ENCODE peak calls at places on chromosomes 16 and 17, in five cellular contexts. G, N, J, C and W are unnamed samples.

GRCh38 chr17:59561042-59561441 is 4.4 kb upstream of the DHX40 start:
- DNase-seq in N (no peak), J (no peak), C (no peak), G (peak), W (peak)

GRCh38 chr16:73171380-73171779 is 123.5 kb upstream of the ZFHX3 start:
- DNase-seq in G (no peak), J (no peak), C (no peak), N (no peak), W (peak)

GRCh38 chr16:23423496-23424049 is 29.4 kb downstream of the COG7 start:
- DNase-seq in N (peak), J (peak), G (peak), C (peak), W (peak)

GRCh38 chr16:17359778-17360177 is 111.0 kb downstream of the XYLT1 start:
- DNase-seq in G (peak), C (no peak), N (no peak), J (no peak), W (peak)

GRCh38 chr17:53950858-53951250 is 128.1 kb downstream of the KIF2B start:
- DNase-seq in N (no peak), J (no peak), C (no peak), G (no peak), W (no peak)

GRCh38 chr17:57707892-57708291 is 37.2 kb downstream of the CCDC182 start:
- DNase-seq in N (no peak), G (no peak), C (no peak), J (no peak), W (peak)

GRCh38 chr16:2664522-2665096 is 17.7 kb upstream of the KCTD5 start:
- DNase-seq in N (no peak), C (no peak), J (no peak), G (no peak), W (no peak)

GRCh38 chr17:76094046-76094445 is 9.5 kb downstream of the EXOC7 start:
- DNase-seq in G (no peak), C (no peak), N (no peak), J (no peak), W (no peak)

GRCh38 chr16:17339764-17340541 is 130.8 kb downstream of the XYLT1 start:
- DNase-seq in C (no peak), N (no peak), J (no peak), G (no peak), W (peak)

GRCh38 chr17:61002316-61002736 is 324.7 kb downstream of the BCAS3 start:
- DNase-seq in J (no peak), G (peak), N (no peak), C (no peak), W (peak)

GRCh38 chr16:57845115-57845514 is 42.8 kb upstream of the KIFC3 start:
- DNase-seq in N (no peak), J (no peak), C (no peak), G (no peak), W (no peak)

GRCh38 chr17:74474043-74474792 is 7.8 kb downstream of the CD300A start:
- DNase-seq in G (no peak), J (no peak), N (no peak), C (no peak), W (no peak)

GRCh38 chr16:58462997-58463891 is 36.7 kb upstream of the NDRG4 start:
- DNase-seq in G (no peak), J (no peak), N (no peak), C (no peak), W (no peak)

GRCh38 chr16:89489731-89490385 is 503 bp downstream of the ANKRD11 start:
- DNase-seq in N (no peak), C (no peak), G (no peak), J (no peak), W (no peak)

GRCh38 chr16:62034236-62035114 is 1.8 kb downstream of the CDH8 start:
- DNase-seq in J (no peak), G (no peak), N (no peak), C (no peak), W (no peak)

GRCh38 chr16:51952500-51952899 is 594.4 kb downstream of the TOX3 start:
- DNase-seq in J (no peak), N (no peak), C (no peak), G (peak), W (no peak)

GRCh38 chr16:24883714-24884151 is 38.0 kb downstream of the SLC5A11 start:
- DNase-seq in G (no peak), C (no peak), N (no peak), J (no peak), W (no peak)

GRCh38 chr16:57531635-57532220 is 4.6 kb downstream of the CCDC102A start:
- DNase-seq in G (no peak), J (no peak), N (no peak), C (no peak), W (no peak)

GRCh38 chr16:54748611-54749190 is 182.0 kb upstream of the IRX5 start:
- DNase-seq in C (no peak), G (no peak), J (no peak), N (no peak), W (no peak)

GRCh38 chr16:76756951-76757350 is 434.0 kb upstream of the MON1B start:
- DNase-seq in G (no peak), J (no peak), N (no peak), C (no peak), W (no peak)

GRCh38 chr17:65496801-65497200 is 64.6 kb downstream of the AXIN2 start:
- DNase-seq in C (no peak), N (no peak), G (no peak), J (no peak), W (no peak)

GRCh38 chr17:11506635-11507034 is 91.6 kb upstream of the DNAH9 start:
- DNase-seq in C (no peak), N (no peak), J (no peak), G (no peak), W (no peak)

GRCh38 chr16:85563515-85564276 is 49.4 kb upstream of the GSE1 start:
- DNase-seq in N (no peak), C (peak), G (peak), J (no peak), W (peak)

GRCh38 chr17:75098861-75099260 is 10.9 kb upstream of the ARMC7 start:
- DNase-seq in N (no peak), J (no peak), C (no peak), G (no peak), W (no peak)

GRCh38 chr17:73142763-73143395 is 21.9 kb upstream of the SSTR2 start:
- DNase-seq in J (no peak), N (no peak), C (peak), G (peak), W (peak)

GRCh38 chr16:85615014-85615851 is 2.1 kb downstream of the GSE1 start:
- DNase-seq in N (no peak), C (peak), J (no peak), G (no peak), W (no peak)

GRCh38 chr17:5078106-5079028 is at the start of gene ZFP3:
- DNase-seq in J (peak), G (peak), N (peak), C (peak), W (peak)
- H3K4me3 ChIP-seq in J (peak), G (peak), N (peak), C (peak), W (peak)

GRCh38 chr17:8057691-8058114 is 18.8 kb downstream of the ALOX15B start:
- DNase-seq in J (peak), N (no peak), G (peak), C (no peak), W (peak)

GRCh38 chr17:8055851-8056231 is 17.0 kb downstream of the ALOX15B start:
- DNase-seq in N (no peak), G (no peak), C (no peak), J (no peak), W (no peak)

GRCh38 chr17:8059131-8059530 is 20.3 kb downstream of the ALOX15B start:
- DNase-seq in C (no peak), G (no peak), J (no peak), N (no peak), W (no peak)

GRCh38 chr17:8056976-8057625 is 18.2 kb downstream of the ALOX15B start:
- DNase-seq in N (no peak), J (no peak), G (no peak), C (no peak), W (no peak)

DNA sequence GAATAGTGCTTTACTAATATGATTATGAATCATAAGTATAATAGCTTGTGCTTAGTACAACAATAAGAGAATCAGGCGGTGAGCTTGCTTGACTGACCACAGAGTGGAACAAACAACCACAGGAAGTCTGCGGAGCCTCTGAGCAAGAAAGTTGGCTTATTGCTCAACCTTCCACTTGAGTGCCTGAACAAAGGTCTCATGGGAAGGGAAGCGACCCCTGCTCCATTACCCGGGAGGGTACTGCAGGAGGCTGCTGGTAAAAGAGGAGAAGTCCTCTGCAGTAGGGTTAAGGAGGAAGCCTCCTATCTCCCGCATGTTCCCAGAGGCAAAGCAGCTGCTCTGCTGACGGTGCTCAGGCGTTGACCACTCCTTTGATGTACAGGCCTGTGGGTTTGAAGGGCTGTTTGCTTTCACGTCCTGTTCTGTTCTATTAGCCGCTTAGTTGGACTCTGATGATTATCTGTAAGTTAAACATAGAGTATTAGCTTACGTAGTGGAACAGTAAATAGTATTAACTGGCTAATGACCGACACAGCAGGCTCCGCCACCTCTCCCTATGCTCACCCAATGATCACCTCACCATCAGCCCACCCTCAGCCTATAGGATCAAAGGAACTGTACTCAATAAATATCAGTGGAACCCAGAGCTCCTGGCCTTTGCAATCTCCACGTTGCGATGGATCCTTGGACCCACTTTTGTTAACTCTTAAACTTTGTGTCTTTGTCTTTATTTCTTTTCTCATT is 17.5 kb downstream of the ALOX15B start:
- DNase-seq in G (peak), N (peak), J (no peak), C (peak), W (peak)
- H3K4me3 ChIP-seq in G (no peak), N (no peak), J (no peak), C (no peak), W (no peak)

DNA sequence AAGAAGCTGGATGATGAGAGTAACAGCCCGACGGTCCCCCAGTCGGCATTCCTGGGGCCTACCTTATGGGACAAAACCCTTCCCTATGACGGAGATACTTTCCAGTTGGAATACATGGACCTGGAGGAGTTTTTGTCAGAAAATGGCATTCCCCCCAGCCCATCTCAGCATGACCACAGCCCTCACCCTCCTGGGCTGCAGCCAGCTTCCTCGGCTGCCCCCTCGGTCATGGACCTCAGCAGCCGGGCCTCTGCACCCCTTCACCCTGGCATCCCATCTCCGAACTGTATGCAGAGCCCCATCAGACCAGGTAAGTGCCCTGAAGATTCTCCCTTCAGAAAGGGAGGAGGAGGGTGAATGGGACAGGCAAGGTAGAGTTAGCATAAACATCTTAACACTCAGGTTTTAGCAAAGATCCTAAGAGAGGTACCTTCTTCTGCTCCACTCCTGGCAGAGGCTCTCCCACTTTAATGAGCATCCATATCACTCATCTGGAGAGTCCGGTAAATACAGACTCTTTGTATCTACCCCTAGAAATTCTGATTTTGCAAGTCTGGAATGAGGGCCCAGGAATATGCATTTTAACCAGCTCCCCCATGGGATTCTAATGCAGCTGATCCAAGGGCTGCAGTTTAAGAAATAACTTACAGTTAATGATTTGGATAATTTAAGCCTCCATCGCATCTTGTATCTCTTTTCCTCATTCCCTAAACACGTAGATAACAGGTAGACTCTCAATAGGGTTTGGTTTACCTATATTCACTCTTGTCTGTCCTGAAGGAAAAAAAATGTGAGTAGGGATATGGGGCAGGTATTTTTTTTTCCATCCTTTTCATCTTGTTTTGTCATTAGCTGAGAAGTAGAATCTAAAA is 3.3 kb downstream of the HLF start:
- DNase-seq in C (no peak), N (no peak), J (no peak), G (no peak), W (no peak)
- H3K4me3 ChIP-seq in C (no peak), N (peak), J (no peak), G (no peak), W (no peak)

GRCh38 chr17:48591435-48592077 is 1.5 kb upstream of the HOXB3 start:
- DNase-seq in J (no peak), G (no peak), C (no peak), N (no peak), W (no peak)

GRCh38 chr17:48590603-48591161 is 641 bp upstream of the HOXB3 start:
- DNase-seq in N (no peak), G (no peak), J (no peak), C (no peak), W (no peak)

GRCh38 chr17:48588519-48588918 is 1.5 kb downstream of the HOXB3 start:
- DNase-seq in C (no peak), J (no peak), N (no peak), G (no peak), W (no peak)

GRCh38 chr17:48589060-48589830 is 796 bp downstream of the HOXB3 start:
- DNase-seq in C (no peak), N (no peak), J (no peak), G (no peak), W (no peak)

DNA sequence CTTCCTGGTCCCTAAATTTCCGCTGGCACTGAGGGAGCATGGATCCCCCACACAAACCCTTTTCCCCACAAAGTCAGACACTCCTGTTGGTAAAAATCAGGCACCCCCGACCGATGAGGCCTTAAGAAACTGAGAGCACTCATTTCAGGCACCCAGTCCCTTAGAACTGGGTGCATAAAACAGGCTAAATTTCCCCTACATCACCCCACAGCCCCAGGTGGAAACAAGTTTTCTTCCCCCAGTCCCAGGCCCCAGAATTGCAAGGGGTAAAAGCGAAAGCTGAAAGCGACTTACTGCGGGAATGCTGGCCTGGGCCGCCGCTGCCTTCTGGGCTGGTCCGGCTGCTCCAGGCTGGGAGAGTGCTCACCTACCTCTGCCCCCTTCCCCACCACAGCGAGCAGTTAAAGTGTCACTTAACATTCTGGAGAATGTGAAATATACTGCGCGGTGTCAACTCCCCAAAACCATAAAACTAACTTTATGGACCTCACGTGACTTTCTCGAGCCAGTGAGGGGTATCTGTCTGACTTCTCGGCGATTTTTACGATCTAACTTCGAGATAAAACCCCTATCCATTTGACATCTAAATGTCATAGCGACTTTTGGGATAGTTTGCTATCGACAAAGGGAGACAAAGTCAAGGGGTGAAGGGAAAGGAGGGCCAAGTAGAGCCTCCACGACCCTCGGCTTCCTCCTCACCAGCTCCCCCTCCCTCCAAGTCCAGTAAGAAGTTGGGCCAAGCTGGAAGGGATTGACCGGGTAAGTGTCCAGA is at the start of gene HOXB3:
- DNase-seq in G (peak), J (no peak), N (no peak), C (no peak), W (no peak)
- H3K4me3 ChIP-seq in G (peak), J (no peak), N (no peak), C (no peak), W (no peak)

GRCh38 chr17:32441886-32442285 is 2.4 kb upstream of the PSMD11 start:
- DNase-seq in N (no peak), J (no peak), G (no peak), C (no peak), W (no peak)

GRCh38 chr17:32445497-32445896 is 1.2 kb downstream of the PSMD11 start:
- DNase-seq in C (no peak), G (no peak), J (no peak), N (no peak), W (no peak)

GRCh38 chr17:32444301-32445074 is at the start of gene PSMD11:
- DNase-seq in G (peak), N (peak), C (peak), J (peak), W (peak)

GRCh38 chr17:32445075-32445427 is 741 bp downstream of the PSMD11 start:
- DNase-seq in C (peak), J (no peak), N (no peak), G (peak), W (peak)

DNA sequence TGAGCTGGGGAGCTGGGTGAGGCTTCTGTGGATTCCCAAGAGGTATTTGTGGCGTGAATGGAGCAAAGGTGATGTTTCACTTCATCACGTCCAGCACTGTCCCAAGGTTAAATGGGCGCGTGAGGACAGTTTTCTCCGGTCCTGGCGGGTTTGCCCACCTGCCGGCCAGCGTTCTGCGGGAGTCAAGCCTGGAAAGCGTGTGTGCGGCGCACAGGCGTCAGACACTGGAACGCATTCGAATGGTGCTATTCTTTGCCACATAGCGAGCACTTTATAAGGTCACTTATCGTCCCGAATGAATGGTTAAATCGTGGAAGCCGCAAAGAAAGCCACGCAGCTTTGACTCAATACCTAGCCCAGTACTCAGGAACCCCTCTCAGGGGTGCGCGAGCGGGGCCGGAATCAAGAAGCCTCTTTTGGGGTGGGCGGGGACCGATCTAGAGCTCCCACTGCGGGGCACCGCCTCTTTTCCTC is 446 bp upstream of the PSMD11 start:
- DNase-seq in C (no peak), G (no peak), J (no peak), N (no peak), W (no peak)
- H3K4me3 ChIP-seq in C (peak), G (peak), J (peak), N (peak), W (peak)

DNA sequence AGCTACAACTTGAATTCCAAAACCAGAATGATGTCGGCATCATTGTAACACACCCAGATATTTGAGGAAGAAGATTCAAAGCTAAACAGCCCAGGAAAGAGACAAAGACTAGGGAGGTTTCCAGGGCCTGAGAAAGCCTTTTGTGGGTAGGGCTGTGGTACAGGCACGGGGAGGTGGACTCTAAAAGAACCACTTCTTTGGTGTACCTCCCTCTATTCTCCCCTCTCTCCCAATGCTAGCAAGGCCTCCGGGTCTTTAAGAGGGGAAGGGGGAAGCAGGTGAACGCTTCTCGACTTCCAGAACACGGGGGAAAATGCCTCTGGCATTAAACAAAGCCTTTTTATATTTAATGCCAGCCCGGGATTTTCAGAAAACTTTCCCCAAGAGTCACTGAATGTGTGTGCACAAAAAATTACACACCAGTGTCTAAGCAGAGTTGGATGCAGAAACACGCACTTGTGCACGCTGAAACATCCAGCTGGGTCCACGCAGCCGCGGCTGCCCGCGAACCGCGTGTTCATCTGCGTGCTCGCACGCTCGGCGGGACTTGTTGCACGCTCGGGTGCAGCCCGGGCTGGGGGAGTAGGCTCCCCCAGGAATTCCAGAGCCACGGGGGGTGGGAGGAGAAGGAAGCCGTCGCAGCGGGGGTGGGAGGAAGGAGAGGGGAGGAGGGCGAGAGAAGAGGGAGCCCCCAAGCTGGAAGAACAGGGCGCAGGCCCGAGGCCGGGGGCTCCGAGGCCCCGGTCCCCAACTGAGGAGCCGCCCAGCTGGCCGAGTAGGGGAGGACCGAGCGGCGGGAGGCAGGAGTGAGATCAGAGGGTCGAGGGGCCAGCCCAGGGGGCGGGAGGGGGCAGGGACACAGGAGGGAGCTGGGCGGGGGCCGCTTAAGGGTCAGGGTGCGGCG is 20.2 kb upstream of the ZNF423 start:
- DNase-seq in G (no peak), N (no peak), J (no peak), C (no peak), W (no peak)
- H3K4me3 ChIP-seq in G (no peak), N (peak), J (no peak), C (peak), W (no peak)